ENCODE peak calls at places on chromosome 15, in four cellular contexts. One of them, this sample, is unnamed.

GRCh38 chr15:80695099-80695910 is at the start of gene ABHD17C:
- DNase-seq in HCT116: no peak
- DNase-seq in SK-N-SH: peak
- DNase-seq in K562: peak
- DNase-seq in this sample: peak

GRCh38 chr15:68374346-68374745 is 57.6 kb downstream of the ITGA11 start:
- DNase-seq in HCT116: no peak
- DNase-seq in SK-N-SH: no peak
- DNase-seq in K562: no peak
- DNase-seq in this sample: no peak

GRCh38 chr15:94412979-94413741 is 181.8 kb downstream of the MCTP2 start:
- DNase-seq in HCT116: peak
- DNase-seq in SK-N-SH: no peak
- DNase-seq in K562: no peak
- DNase-seq in this sample: peak

GRCh38 chr15:36175781-36176211 is 403.6 kb upstream of the CDIN1 start:
- DNase-seq in HCT116: no peak
- DNase-seq in SK-N-SH: peak
- DNase-seq in K562: no peak
- DNase-seq in this sample: no peak

GRCh38 chr15:36802861-36803531 is 223.6 kb downstream of the CDIN1 start:
- DNase-seq in HCT116: no peak
- DNase-seq in SK-N-SH: no peak
- DNase-seq in K562: no peak
- DNase-seq in this sample: no peak

GRCh38 chr15:74461847-74462511 is 1.0 kb upstream of the UBL7 start:
- DNase-seq in HCT116: no peak
- DNase-seq in SK-N-SH: no peak
- DNase-seq in K562: peak
- DNase-seq in this sample: no peak

GRCh38 chr15:66617137-66618090 is 51.6 kb upstream of the LCTL start:
- DNase-seq in HCT116: no peak
- DNase-seq in SK-N-SH: no peak
- DNase-seq in K562: no peak
- DNase-seq in this sample: no peak

GRCh38 chr15:58981808-58982475 is 5.5 kb upstream of the RNF111 start:
- DNase-seq in HCT116: no peak
- DNase-seq in SK-N-SH: no peak
- DNase-seq in K562: no peak
- DNase-seq in this sample: no peak

GRCh38 chr15:100249096-100249815 is 92.5 kb downstream of the ADAMTS17 start:
- DNase-seq in HCT116: no peak
- DNase-seq in SK-N-SH: no peak
- DNase-seq in K562: no peak
- DNase-seq in this sample: no peak

GRCh38 chr15:29132786-29133185 is 136.8 kb downstream of the NSMCE3 start:
- DNase-seq in HCT116: no peak
- DNase-seq in SK-N-SH: peak
- DNase-seq in K562: no peak
- DNase-seq in this sample: no peak

DNA sequence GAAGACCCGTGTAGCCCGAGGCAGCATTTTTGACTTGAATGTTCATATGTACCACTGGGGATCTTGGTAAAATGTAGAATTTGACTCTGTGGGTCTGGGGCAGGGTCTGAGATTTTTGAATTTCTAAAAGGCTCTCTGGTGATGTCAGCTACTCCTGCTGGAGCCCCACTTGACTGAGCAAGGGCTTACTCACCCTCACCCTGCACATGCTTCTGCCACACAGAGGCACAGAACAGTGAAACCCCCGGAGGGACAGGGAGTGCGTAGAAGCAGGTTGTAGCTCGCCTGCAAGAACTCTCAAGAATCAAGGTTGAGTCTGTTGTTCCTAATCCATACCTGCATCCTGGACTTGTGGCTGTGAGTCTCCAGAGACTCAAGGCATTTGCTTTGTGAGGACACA is 41.1 kb downstream of the SLCO3A1 start:
- DNase-seq in HCT116: no peak
- DNase-seq in SK-N-SH: no peak
- DNase-seq in K562: no peak
- DNase-seq in this sample: no peak
- TF ChIP-seq JUND in HCT116: no peak
- TF ChIP-seq JUND in SK-N-SH: no peak
- TF ChIP-seq JUND in K562: no peak
- TF ChIP-seq JUND in this sample: no peak

DNA sequence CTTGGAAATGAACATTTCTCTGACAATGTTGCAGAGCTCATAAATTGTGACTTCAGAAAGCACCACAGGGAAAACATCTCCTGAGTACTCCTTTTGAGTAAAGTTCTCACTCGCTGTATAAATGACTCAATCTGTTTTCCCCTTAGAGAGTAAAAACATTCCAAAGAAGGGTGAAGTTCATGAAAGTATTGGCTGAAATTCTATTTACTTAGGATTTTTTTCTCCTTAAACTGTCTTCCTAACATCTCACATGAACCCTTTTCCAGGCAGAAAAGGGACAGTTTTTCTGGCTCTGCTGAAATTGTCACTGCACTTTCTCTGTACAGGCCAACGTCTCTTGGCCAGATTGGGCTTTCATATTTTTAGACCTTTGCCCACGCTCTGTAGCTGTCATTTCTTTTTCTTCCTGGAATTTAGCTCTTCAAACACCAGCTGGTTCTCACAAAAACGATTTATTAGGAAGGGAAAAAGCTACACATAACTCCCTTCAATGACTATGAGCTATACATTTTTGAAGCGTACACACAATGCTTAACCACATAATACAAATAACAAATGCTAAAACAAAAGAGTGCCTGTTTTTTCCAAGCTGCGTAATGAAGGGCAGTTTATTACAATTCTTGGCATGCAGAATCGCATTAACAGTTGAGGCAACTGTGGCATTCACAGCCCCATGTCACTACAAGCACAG is 216.1 kb downstream of the ATP8B4 start:
- DNase-seq in HCT116: no peak
- DNase-seq in SK-N-SH: no peak
- DNase-seq in K562: no peak
- DNase-seq in this sample: no peak
- TF ChIP-seq JUND in HCT116: no peak
- TF ChIP-seq JUND in SK-N-SH: no peak
- TF ChIP-seq JUND in K562: no peak
- TF ChIP-seq JUND in this sample: no peak

GRCh38 chr15:96225642-96226259 is 104.7 kb upstream of the NR2F2 start:
- DNase-seq in HCT116: no peak
- DNase-seq in SK-N-SH: no peak
- DNase-seq in K562: no peak
- DNase-seq in this sample: no peak

GRCh38 chr15:96234109-96234892 is 96.2 kb upstream of the NR2F2 start:
- DNase-seq in HCT116: no peak
- DNase-seq in SK-N-SH: peak
- DNase-seq in K562: peak
- DNase-seq in this sample: no peak

GRCh38 chr15:96232335-96232734 is 98.2 kb upstream of the NR2F2 start:
- DNase-seq in HCT116: no peak
- DNase-seq in SK-N-SH: no peak
- DNase-seq in K562: no peak
- DNase-seq in this sample: no peak

DNA sequence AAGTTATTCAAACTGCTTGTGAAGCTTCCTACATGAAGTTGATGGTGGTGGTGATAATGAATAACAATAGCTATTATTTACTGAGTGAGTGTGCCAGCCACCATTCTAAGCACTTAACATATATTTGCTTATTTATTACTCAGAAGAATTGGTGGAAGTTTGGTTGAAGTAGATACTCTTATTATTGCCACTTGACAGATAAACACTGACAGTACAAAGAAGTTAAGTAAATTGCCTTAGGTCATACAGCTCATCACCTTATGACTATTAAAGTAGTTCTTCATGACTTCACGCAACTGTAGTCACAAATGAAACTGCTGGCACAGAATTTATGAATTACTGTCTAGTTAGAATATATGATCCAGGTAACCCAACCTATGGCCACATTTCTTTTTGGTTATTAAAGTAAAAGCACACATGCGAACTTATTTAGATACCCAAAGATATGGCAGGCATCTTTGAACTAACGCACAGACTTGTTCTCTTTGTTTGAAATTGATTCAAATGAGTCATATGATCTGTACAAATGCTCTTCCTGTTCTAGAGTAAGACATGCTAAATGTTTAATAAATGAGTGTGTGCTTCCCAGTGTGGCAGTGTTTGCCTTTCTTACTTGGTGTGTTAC is 99.8 kb upstream of the NR2F2 start:
- DNase-seq in HCT116: no peak
- DNase-seq in SK-N-SH: no peak
- DNase-seq in K562: no peak
- DNase-seq in this sample: peak
- TF ChIP-seq JUND in HCT116: no peak
- TF ChIP-seq JUND in SK-N-SH: no peak
- TF ChIP-seq JUND in K562: no peak
- TF ChIP-seq JUND in this sample: no peak

GRCh38 chr15:92906563-92907081 is 6.5 kb downstream of the CHD2 start:
- DNase-seq in HCT116: peak
- DNase-seq in SK-N-SH: no peak
- DNase-seq in K562: no peak
- DNase-seq in this sample: no peak
- TF ChIP-seq JUND in HCT116: peak
- TF ChIP-seq JUND in SK-N-SH: no peak
- TF ChIP-seq JUND in K562: no peak
- TF ChIP-seq JUND in this sample: no peak